ENCODE peak calls at places on chromosomes 3 and 15, in four cellular contexts. One of them, this sample, is unnamed. For H3K36me3 and H3K4me1, the result is how much of the 10 kb centered on the place peaks cover.

GRCh38 chr3:123765475-123766166 is 118.5 kb downstream of the MYLK start:
- DNase-seq in fibroblast of lung: peak
- DNase-seq in mesenchymal stem cell: no peak
- DNase-seq in vagina: no peak
- DNase-seq in this sample: peak

GRCh38 chr3:178597388-178597787 is 61.2 kb downstream of the KCNMB2 start:
- DNase-seq in fibroblast of lung: no peak
- DNase-seq in mesenchymal stem cell: no peak
- DNase-seq in vagina: no peak
- DNase-seq in this sample: no peak

GRCh38 chr15:72170691-72171090 is 26.9 kb downstream of the GRAMD2A start:
- DNase-seq in fibroblast of lung: no peak
- DNase-seq in mesenchymal stem cell: no peak
- DNase-seq in vagina: no peak
- DNase-seq in this sample: no peak

GRCh38 chr3:69867941-69868505 is 128.8 kb downstream of the MITF start:
- DNase-seq in fibroblast of lung: no peak
- DNase-seq in mesenchymal stem cell: peak
- DNase-seq in vagina: no peak
- DNase-seq in this sample: no peak

GRCh38 chr15:65087411-65087810 is 10.9 kb downstream of the KBTBD13 start:
- DNase-seq in fibroblast of lung: no peak
- DNase-seq in mesenchymal stem cell: no peak
- DNase-seq in vagina: no peak
- DNase-seq in this sample: no peak

GRCh38 chr3:99410789-99411311 is 227.5 kb upstream of the COL8A1 start:
- DNase-seq in fibroblast of lung: peak
- DNase-seq in mesenchymal stem cell: peak
- DNase-seq in vagina: no peak
- DNase-seq in this sample: peak

GRCh38 chr3:149983628-149984027 is 12.9 kb upstream of the PFN2 start:
- DNase-seq in fibroblast of lung: no peak
- DNase-seq in mesenchymal stem cell: no peak
- DNase-seq in vagina: no peak
- DNase-seq in this sample: no peak

GRCh38 chr3:123712077-123712860 is 127.4 kb upstream of the HACD2 start:
- DNase-seq in fibroblast of lung: no peak
- DNase-seq in mesenchymal stem cell: peak
- DNase-seq in vagina: no peak
- DNase-seq in this sample: peak

GRCh38 chr3:45090855-45091254 is 55.3 kb downstream of the CDCP1 start:
- DNase-seq in fibroblast of lung: no peak
- DNase-seq in mesenchymal stem cell: no peak
- DNase-seq in vagina: no peak
- DNase-seq in this sample: no peak

GRCh38 chr3:13722178-13722577 is 157.7 kb downstream of the WNT7A start:
- DNase-seq in fibroblast of lung: no peak
- DNase-seq in mesenchymal stem cell: no peak
- DNase-seq in vagina: no peak
- DNase-seq in this sample: no peak

GRCh38 chr3:31981206-31982181 is at the start of the genes OSBPL10 and ZNF860:
- DNase-seq in fibroblast of lung: peak
- DNase-seq in mesenchymal stem cell: peak
- DNase-seq in vagina: peak
- DNase-seq in this sample: peak

GRCh38 chr3:125219261-125219701 is 6.7 kb upstream of the SLC12A8 start:
- DNase-seq in fibroblast of lung: no peak
- DNase-seq in mesenchymal stem cell: no peak
- DNase-seq in vagina: no peak
- DNase-seq in this sample: peak

GRCh38 chr15:92429378-92430066 is 35.8 kb downstream of the ST8SIA2 start:
- DNase-seq in fibroblast of lung: peak
- DNase-seq in mesenchymal stem cell: peak
- DNase-seq in vagina: no peak
- DNase-seq in this sample: no peak

GRCh38 chr15:92421980-92422379 is 28.3 kb downstream of the ST8SIA2 start:
- DNase-seq in fibroblast of lung: peak
- DNase-seq in mesenchymal stem cell: peak
- DNase-seq in vagina: no peak
- DNase-seq in this sample: no peak

GRCh38 chr15:92430067-92430435 is 36.4 kb downstream of the ST8SIA2 start:
- DNase-seq in fibroblast of lung: no peak
- DNase-seq in mesenchymal stem cell: no peak
- DNase-seq in vagina: no peak
- DNase-seq in this sample: no peak

GRCh38 chr15:92425578-92426225 is 32.0 kb downstream of the ST8SIA2 start:
- DNase-seq in fibroblast of lung: no peak
- DNase-seq in mesenchymal stem cell: no peak
- DNase-seq in vagina: no peak
- DNase-seq in this sample: no peak
- H3K27ac ChIP-seq in fibroblast of lung: no peak
- H3K27ac ChIP-seq in mesenchymal stem cell: no peak
- H3K27ac ChIP-seq in vagina: no peak
- H3K27ac ChIP-seq in this sample: no peak

GRCh38 chr3:172354931-172355499 is 93.2 kb downstream of the GHSR start:
- DNase-seq in fibroblast of lung: no peak
- DNase-seq in mesenchymal stem cell: no peak
- DNase-seq in vagina: no peak
- DNase-seq in this sample: no peak

GRCh38 chr3:172347895-172348680 is 100.2 kb downstream of the GHSR start:
- DNase-seq in fibroblast of lung: no peak
- DNase-seq in mesenchymal stem cell: no peak
- DNase-seq in vagina: no peak
- DNase-seq in this sample: no peak

GRCh38 chr3:172352786-172353185 is 95.5 kb downstream of the GHSR start:
- DNase-seq in fibroblast of lung: no peak
- DNase-seq in mesenchymal stem cell: no peak
- DNase-seq in vagina: no peak
- DNase-seq in this sample: no peak

GRCh38 chr3:172355836-172356235 is 92.4 kb downstream of the GHSR start:
- DNase-seq in fibroblast of lung: peak
- DNase-seq in mesenchymal stem cell: peak
- DNase-seq in vagina: no peak
- DNase-seq in this sample: peak

DNA sequence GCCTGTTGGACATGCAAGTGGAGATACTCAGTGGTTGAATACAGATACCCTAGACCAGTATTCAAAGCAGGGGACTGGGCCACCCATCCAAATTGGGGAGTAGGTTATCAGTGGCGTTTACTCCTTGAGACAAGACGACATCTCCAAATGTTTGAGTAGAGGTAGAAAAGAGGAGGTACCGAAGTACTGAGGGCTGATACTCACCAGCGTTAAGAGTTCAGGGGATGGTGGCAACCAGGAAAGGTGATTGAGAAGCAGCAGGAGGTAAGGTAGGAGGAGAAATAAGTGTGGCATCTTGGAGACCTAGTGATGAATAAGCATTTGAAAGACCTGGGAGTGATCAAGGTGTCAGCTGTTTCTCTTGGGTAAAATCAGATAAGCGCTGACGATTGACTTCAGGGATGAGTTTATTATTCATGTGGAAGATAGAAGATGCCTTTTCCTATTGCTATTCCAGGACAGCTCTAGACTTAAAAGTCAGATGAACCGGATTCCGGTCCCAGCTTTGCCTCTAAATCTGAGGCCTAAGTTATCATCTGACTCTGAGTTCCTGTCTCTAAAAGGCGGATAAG is 96.3 kb downstream of the GHSR start:
- DNase-seq in fibroblast of lung: no peak
- DNase-seq in mesenchymal stem cell: no peak
- DNase-seq in vagina: no peak
- DNase-seq in this sample: no peak
- H3K36me3 ChIP-seq in fibroblast of lung: under half
- H3K36me3 ChIP-seq in mesenchymal stem cell: under half
- H3K36me3 ChIP-seq in vagina: under half
- H3K36me3 ChIP-seq in this sample: half or more

DNA sequence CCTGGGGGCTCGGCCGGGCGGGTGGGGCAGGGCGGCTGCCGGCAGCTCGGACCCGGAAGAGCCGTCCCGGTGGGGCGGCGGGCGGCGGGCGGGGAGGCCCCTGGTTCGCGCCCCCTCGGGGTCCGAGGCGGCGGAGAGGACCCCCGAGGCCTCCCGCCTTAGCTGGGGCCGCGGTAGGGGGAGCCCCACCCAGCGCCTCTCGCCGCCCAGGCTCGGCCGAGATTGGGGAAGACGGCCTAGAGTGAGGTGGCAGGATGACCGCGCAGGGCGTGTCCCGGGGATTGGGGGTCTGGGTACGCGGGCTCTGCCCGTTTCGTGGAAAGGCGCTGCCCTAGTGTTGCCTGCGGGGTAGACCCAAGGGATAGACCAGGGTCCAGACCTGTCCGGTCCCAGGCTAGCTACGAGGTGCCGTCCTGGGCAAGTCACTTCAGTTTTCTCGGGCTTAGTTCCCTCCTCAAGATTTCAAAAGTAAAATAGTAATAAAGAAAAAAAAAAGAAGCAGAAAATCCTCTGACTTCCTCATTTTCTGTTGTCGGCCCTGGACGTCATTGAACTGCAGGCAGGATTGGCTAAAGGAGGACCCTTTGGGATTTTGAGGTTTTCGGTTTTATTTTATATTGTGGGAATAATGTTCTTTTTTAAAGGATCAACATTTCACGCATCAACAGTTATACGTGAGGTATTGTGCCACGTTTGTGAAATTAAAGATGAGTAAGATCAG is 580 bp downstream of the IQGAP1 start:
- DNase-seq in fibroblast of lung: peak
- DNase-seq in mesenchymal stem cell: peak
- DNase-seq in vagina: peak
- DNase-seq in this sample: peak
- H3K4me1 ChIP-seq in fibroblast of lung: under half
- H3K4me1 ChIP-seq in mesenchymal stem cell: under half
- H3K4me1 ChIP-seq in vagina: under half
- H3K4me1 ChIP-seq in this sample: under half

DNA sequence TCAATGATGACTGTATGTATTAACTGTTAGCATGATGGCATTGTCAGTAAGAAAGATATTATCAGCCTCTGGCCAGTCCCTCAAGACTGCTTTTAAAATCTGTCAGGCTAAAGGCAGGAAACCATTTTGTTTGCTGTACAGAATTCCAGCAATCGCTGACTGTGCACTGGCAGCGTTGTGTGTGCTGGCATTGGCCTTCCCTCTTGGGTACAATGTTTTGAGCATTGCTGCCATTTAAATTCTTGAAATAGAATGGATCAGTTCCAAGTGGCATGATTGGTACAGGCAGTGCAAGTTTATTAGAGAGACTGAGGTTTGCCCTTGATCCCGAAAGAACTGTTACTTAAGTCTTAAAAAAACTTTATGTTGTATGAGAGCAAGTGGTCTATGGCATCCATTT is 788.6 kb downstream of the OTOL1 start:
- DNase-seq in fibroblast of lung: no peak
- DNase-seq in mesenchymal stem cell: no peak
- DNase-seq in vagina: no peak
- DNase-seq in this sample: no peak
- H3K27ac ChIP-seq in fibroblast of lung: no peak
- H3K27ac ChIP-seq in mesenchymal stem cell: no peak
- H3K27ac ChIP-seq in vagina: no peak
- H3K27ac ChIP-seq in this sample: no peak

GRCh38 chr15:34944946-34945345 is 24.6 kb downstream of the AQR start:
- DNase-seq in fibroblast of lung: no peak
- DNase-seq in mesenchymal stem cell: no peak
- DNase-seq in vagina: no peak
- DNase-seq in this sample: no peak
- H3K36me3 ChIP-seq in fibroblast of lung: under half
- H3K36me3 ChIP-seq in mesenchymal stem cell: under half
- H3K36me3 ChIP-seq in vagina: under half
- H3K36me3 ChIP-seq in this sample: under half

GRCh38 chr15:61169904-61170695 is 59.0 kb downstream of the RORA start:
- DNase-seq in fibroblast of lung: no peak
- DNase-seq in mesenchymal stem cell: no peak
- DNase-seq in vagina: no peak
- DNase-seq in this sample: no peak

GRCh38 chr15:61171190-61171589 is 57.9 kb downstream of the RORA start:
- DNase-seq in fibroblast of lung: no peak
- DNase-seq in mesenchymal stem cell: no peak
- DNase-seq in vagina: no peak
- DNase-seq in this sample: no peak

GRCh38 chr15:61172325-61172724 is 56.8 kb downstream of the RORA start:
- DNase-seq in fibroblast of lung: no peak
- DNase-seq in mesenchymal stem cell: no peak
- DNase-seq in vagina: no peak
- DNase-seq in this sample: no peak

GRCh38 chr15:61173899-61174689 is 55.0 kb downstream of the RORA start:
- DNase-seq in fibroblast of lung: no peak
- DNase-seq in mesenchymal stem cell: peak
- DNase-seq in vagina: no peak
- DNase-seq in this sample: no peak

GRCh38 chr15:61169275-61169903 is 59.7 kb downstream of the RORA start:
- DNase-seq in fibroblast of lung: no peak
- DNase-seq in mesenchymal stem cell: no peak
- DNase-seq in vagina: peak
- DNase-seq in this sample: no peak
- H3K4me1 ChIP-seq in fibroblast of lung: under half
- H3K4me1 ChIP-seq in mesenchymal stem cell: under half
- H3K4me1 ChIP-seq in vagina: under half
- H3K4me1 ChIP-seq in this sample: under half

GRCh38 chr3:142940000-142940399 is 23.5 kb downstream of the PAQR9 start:
- DNase-seq in fibroblast of lung: no peak
- DNase-seq in mesenchymal stem cell: no peak
- DNase-seq in vagina: no peak
- DNase-seq in this sample: no peak
- H3K27ac ChIP-seq in fibroblast of lung: no peak
- H3K27ac ChIP-seq in mesenchymal stem cell: no peak
- H3K27ac ChIP-seq in vagina: no peak
- H3K27ac ChIP-seq in this sample: no peak

GRCh38 chr15:39591141-39591895 is 10.4 kb downstream of the THBS1 start:
- DNase-seq in fibroblast of lung: peak
- DNase-seq in mesenchymal stem cell: peak
- DNase-seq in vagina: no peak
- DNase-seq in this sample: peak

GRCh38 chr15:39594056-39594763 is 13.3 kb downstream of the THBS1 start:
- DNase-seq in fibroblast of lung: peak
- DNase-seq in mesenchymal stem cell: peak
- DNase-seq in vagina: no peak
- DNase-seq in this sample: peak

GRCh38 chr15:39591896-39592315 is 11.0 kb downstream of the THBS1 start:
- DNase-seq in fibroblast of lung: no peak
- DNase-seq in mesenchymal stem cell: peak
- DNase-seq in vagina: no peak
- DNase-seq in this sample: no peak

GRCh38 chr15:39593071-39594055 is 12.5 kb downstream of the THBS1 start:
- DNase-seq in fibroblast of lung: peak
- DNase-seq in mesenchymal stem cell: peak
- DNase-seq in vagina: no peak
- DNase-seq in this sample: peak

GRCh38 chr15:39592500-39592899 is 11.6 kb downstream of the THBS1 start:
- DNase-seq in fibroblast of lung: peak
- DNase-seq in mesenchymal stem cell: peak
- DNase-seq in vagina: no peak
- DNase-seq in this sample: no peak
- H3K36me3 ChIP-seq in fibroblast of lung: under half
- H3K36me3 ChIP-seq in mesenchymal stem cell: under half
- H3K36me3 ChIP-seq in vagina: half or more
- H3K36me3 ChIP-seq in this sample: half or more